ENCODE peak calls at places on chromosomes 12 and 14, in nine cellular contexts. R, C, K, T, Z, L, X, N and A are unnamed samples.
A peak's percentile ranks its signal among the peaks of the same experiment; 100 is the strongest.

GRCh38 chr12:121334513-121335343 is 17.5 kb downstream of the ANAPC5 start:
- DNase-seq in R (no peak), C (no peak), K (no peak), T (no peak), Z (peak; percentile 86), L (peak; percentile 85), X (peak; percentile 91), N (no peak), A (no peak)

GRCh38 chr12:7716391-7716790 is 5.2 kb downstream of the DPPA3 start:
- DNase-seq in R (no peak), C (no peak), K (no peak), T (no peak), Z (peak; percentile 59), L (peak; percentile 43), X (no peak), N (no peak), A (no peak)

GRCh38 chr12:53056901-53057300 is 7.0 kb downstream of the TNS2 start:
- DNase-seq in R (no peak), C (no peak), K (no peak), T (no peak), Z (no peak), L (no peak), X (no peak), N (no peak), A (no peak)

GRCh38 chr12:22318122-22318737 is 16.3 kb downstream of the ST8SIA1 start:
- DNase-seq in R (no peak), C (no peak), K (no peak), T (no peak), Z (no peak), L (no peak), X (no peak), N (no peak), A (no peak)

GRCh38 chr12:48442191-48442828 is 30.0 kb upstream of the ANP32D start:
- DNase-seq in R (no peak), C (no peak), K (no peak), T (no peak), Z (peak; percentile 41), L (peak; percentile 41), X (no peak), N (no peak), A (no peak)

GRCh38 chr14:69850086-69850735 is 29.0 kb upstream of the SMOC1 start:
- DNase-seq in R (no peak), C (no peak), K (no peak), T (no peak), Z (peak; percentile 29), L (no peak), X (peak; percentile 2), N (no peak), A (no peak)

GRCh38 chr14:103260629-103261124 is 73.4 kb upstream of the EIF5 start:
- DNase-seq in R (peak; percentile 71), C (peak; percentile 82), K (peak; percentile 43), T (peak; percentile 48), Z (no peak), L (peak; percentile 51), X (peak; percentile 72), N (no peak), A (no peak)

GRCh38 chr12:25957898-25958253 is 606 bp upstream of the RASSF8 start:
- DNase-seq in R (peak; percentile 79), C (no peak), K (no peak), T (peak; percentile 21), Z (peak; percentile 46), L (no peak), X (peak; percentile 83), N (no peak), A (no peak)

GRCh38 chr12:58583541-58583940 is 336.8 kb downstream of the LRIG3 start:
- DNase-seq in R (no peak), C (no peak), K (no peak), T (no peak), Z (no peak), L (peak; percentile 44), X (peak; percentile 61), N (no peak), A (no peak)

GRCh38 chr12:1836854-1837411 is 16.6 kb downstream of the LRTM2 start:
- DNase-seq in R (no peak), C (peak; percentile 77), K (peak; percentile 22), T (no peak), Z (no peak), L (no peak), X (no peak), N (peak; percentile 60), A (no peak)

GRCh38 chr14:105323663-105324062 is 9.1 kb downstream of the PACS2 start:
- DNase-seq in R (no peak), C (peak; percentile 67), K (no peak), T (no peak), Z (no peak), L (no peak), X (no peak), N (no peak), A (no peak)

GRCh38 chr14:105324871-105325270 is 10.3 kb downstream of the PACS2 start:
- DNase-seq in R (no peak), C (no peak), K (no peak), T (no peak), Z (no peak), L (no peak), X (no peak), N (no peak), A (no peak)

GRCh38 chr14:105322791-105323556 is 8.4 kb downstream of the PACS2 start:
- DNase-seq in R (no peak), C (no peak), K (no peak), T (no peak), Z (no peak), L (no peak), X (no peak), N (no peak), A (no peak)

GRCh38 chr14:105325303-105325702 is 10.8 kb downstream of the PACS2 start:
- DNase-seq in R (no peak), C (no peak), K (no peak), T (no peak), Z (no peak), L (no peak), X (no peak), N (no peak), A (no peak)

GRCh38 chr14:105324080-105324778 is 9.7 kb downstream of the PACS2 start:
- DNase-seq in R (no peak), C (no peak), K (no peak), T (no peak), Z (peak; percentile 34), L (no peak), X (no peak), N (no peak), A (no peak)
- H3K4me1 ChIP-seq in R (no peaks in the 10 kb centered on the region), C (peaks cover 9% of the 10 kb centered on the region), K (no peaks in the 10 kb centered on the region), T (peaks cover 25% of the 10 kb centered on the region), Z (peaks cover 26% of the 10 kb centered on the region), L (no peaks in the 10 kb centered on the region), X (no peaks in the 10 kb centered on the region), N (peaks cover 64% of the 10 kb centered on the region), A (peaks cover 6% of the 10 kb centered on the region)

GRCh38 chr12:54415223-54415929 is 3.7 kb downstream of the ITGA5 start:
- DNase-seq in R (no peak), C (no peak), K (no peak), T (no peak), Z (no peak), L (no peak), X (no peak), N (no peak), A (no peak)

GRCh38 chr12:54412786-54413185 is 6.3 kb downstream of the ITGA5 start:
- DNase-seq in R (no peak), C (no peak), K (no peak), T (no peak), Z (no peak), L (no peak), X (no peak), N (peak; percentile 44), A (no peak)

GRCh38 chr12:54412348-54412747 is 6.7 kb downstream of the ITGA5 start:
- DNase-seq in R (no peak), C (no peak), K (no peak), T (no peak), Z (no peak), L (no peak), X (no peak), N (peak; percentile 47), A (no peak)

GRCh38 chr12:54414191-54414525 is 4.9 kb downstream of the ITGA5 start:
- DNase-seq in R (no peak), C (no peak), K (no peak), T (no peak), Z (no peak), L (no peak), X (no peak), N (no peak), A (no peak)

DNA sequence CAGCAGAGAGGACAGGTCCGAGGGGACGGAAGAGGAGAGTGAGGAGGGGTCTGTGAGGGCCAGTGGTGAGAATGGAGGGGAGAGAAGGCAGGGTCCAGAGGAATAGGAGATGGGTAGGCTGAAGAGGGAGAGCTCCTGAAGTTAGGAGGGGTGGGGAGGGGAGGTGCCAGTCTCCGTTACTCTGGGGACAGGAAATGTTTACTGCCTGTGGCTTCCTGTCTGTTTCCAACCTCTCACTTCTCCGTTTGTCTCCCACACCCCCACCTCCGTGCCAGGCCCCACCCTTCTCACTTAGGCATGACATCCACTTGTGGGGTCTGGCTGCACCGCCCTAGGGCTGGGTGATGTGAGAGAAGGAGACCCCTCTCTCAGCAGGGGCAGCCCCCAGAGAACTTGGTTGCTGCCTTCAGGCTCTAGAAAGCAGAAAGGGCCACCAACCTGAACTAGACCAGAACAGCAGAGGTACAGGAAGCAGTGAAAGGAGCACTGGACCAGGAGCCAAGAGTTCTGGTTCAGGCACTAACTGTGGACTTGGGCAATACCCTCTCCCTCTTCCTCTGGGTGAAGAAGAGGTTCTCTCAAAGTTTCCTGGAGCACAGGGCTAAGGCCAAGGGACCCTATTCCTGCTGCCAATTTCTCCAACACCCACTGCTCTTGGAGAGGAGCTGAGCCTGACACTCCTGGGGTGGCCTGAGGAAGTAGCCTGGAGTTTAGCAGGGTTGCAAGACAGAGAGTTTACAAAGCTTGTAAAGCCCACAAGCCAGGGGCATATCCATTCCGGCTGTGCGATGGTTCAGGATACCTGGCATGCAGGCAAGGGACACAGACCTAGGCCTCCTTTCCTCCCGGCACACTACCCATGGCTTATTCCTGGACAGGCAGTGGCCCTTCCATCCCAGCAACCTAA is 5.5 kb downstream of the ITGA5 start:
- DNase-seq in R (no peak), C (no peak), K (no peak), T (no peak), Z (no peak), L (no peak), X (no peak), N (peak; percentile 80), A (no peak)
- H3K4me1 ChIP-seq in R (peaks cover 24% of the 10 kb centered on the region), C (peaks cover 14% of the 10 kb centered on the region), K (peaks cover 5% of the 10 kb centered on the region), T (peaks cover 13% of the 10 kb centered on the region), Z (peaks cover 9% of the 10 kb centered on the region), L (peaks cover 56% of the 10 kb centered on the region), X (peaks cover 61% of the 10 kb centered on the region), N (peaks cover 78% of the 10 kb centered on the region), A (peaks cover 96% of the 10 kb centered on the region)

GRCh38 chr12:116838395-116838794 is 42.8 kb downstream of the HRK start:
- DNase-seq in R (no peak), C (no peak), K (no peak), T (no peak), Z (no peak), L (no peak), X (no peak), N (no peak), A (no peak)
- H3K4me1 ChIP-seq in R (no peaks in the 10 kb centered on the region), C (no peaks in the 10 kb centered on the region), K (no peaks in the 10 kb centered on the region), T (no peaks in the 10 kb centered on the region), Z (peaks cover 7% of the 10 kb centered on the region), L (no peaks in the 10 kb centered on the region), X (peaks cover 18% of the 10 kb centered on the region), N (no peaks in the 10 kb centered on the region), A (no peaks in the 10 kb centered on the region)

DNA sequence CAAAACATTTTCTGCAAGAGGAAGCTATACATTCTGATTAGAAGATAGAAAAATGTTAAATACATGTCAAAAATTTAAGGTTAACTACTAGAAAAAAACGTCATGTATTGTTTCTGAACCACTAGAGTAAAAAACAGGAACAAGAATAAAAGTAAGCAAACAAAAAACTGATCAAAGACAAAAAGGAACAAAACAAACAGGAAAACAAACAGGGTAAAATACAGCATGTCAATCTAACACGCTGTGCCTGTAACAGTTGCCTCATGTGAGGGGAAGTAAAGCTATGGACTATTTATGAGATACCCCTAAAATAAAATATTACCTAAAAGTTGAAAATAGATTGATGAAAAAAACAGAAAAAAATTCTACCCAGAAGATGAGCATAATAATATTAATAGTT is 43.9 kb downstream of the EGLN3 start:
- DNase-seq in R (no peak), C (no peak), K (no peak), T (no peak), Z (no peak), L (no peak), X (no peak), N (no peak), A (no peak)
- H3K4me1 ChIP-seq in R (no peaks in the 10 kb centered on the region), C (peaks cover 4% of the 10 kb centered on the region), K (no peaks in the 10 kb centered on the region), T (no peaks in the 10 kb centered on the region), Z (no peaks in the 10 kb centered on the region), L (no peaks in the 10 kb centered on the region), X (no peaks in the 10 kb centered on the region), N (no peaks in the 10 kb centered on the region), A (no peaks in the 10 kb centered on the region)